ENCODE peak calls at places on chromosomes 13 and 19, in seven cellular contexts. Y, I, E, X, W, G and J are unnamed samples.

GRCh38 chr13:102948006-102948405 is 102.2 kb downstream of the ERCC5 start:
- DNase-seq in G (no peak), Y (no peak), I (peak; percentile 6), X (no peak), E (peak; percentile 56), W (peak; percentile 26), J (no peak)

GRCh38 chr13:21022056-21022693 is 39.2 kb downstream of the LATS2 start:
- DNase-seq in Y (no peak), G (no peak), I (no peak), W (no peak), X (no peak), E (no peak), J (no peak)

GRCh38 chr19:39846678-39847486 is 703 bp upstream of the FBL start:
- DNase-seq in E (no peak), X (no peak), W (no peak), Y (peak; percentile 21), I (no peak), G (no peak), J (no peak)

GRCh38 chr13:102610296-102610895 is 13.6 kb downstream of the TPP2 start:
- DNase-seq in G (no peak), Y (peak; percentile 53), E (no peak), X (no peak), W (no peak), I (no peak), J (no peak)

GRCh38 chr19:29492761-29493160 is 33.0 kb upstream of the VSTM2B start:
- DNase-seq in G (no peak), X (no peak), E (no peak), W (no peak), Y (no peak), I (no peak), J (no peak)

GRCh38 chr19:38019427-38019724 is 112.4 kb downstream of the SIPA1L3 start:
- DNase-seq in E (no peak), G (no peak), W (no peak), Y (no peak), X (no peak), I (no peak), J (no peak)

GRCh38 chr13:84630486-84630885 is 748.2 kb upstream of the SLITRK1 start:
- DNase-seq in X (no peak), W (no peak), Y (no peak), I (no peak), G (no peak), E (no peak), J (no peak)

GRCh38 chr19:17202249-17202648 is 12.9 kb upstream of the USE1 start:
- DNase-seq in X (no peak), G (no peak), W (no peak), I (no peak), Y (no peak), E (no peak), J (no peak)

GRCh38 chr13:75549262-75550158 is at the start of gene UCHL3:
- DNase-seq in X (peak; percentile 87), W (peak; percentile 97), I (peak; percentile 98), E (peak; percentile 98), Y (peak; percentile 98), G (peak; percentile 97), J (peak; percentile 94)

GRCh38 chr19:7505682-7506384 is 10.1 kb upstream of the ZNF358 start:
- DNase-seq in X (no peak), G (no peak), W (peak; percentile 63), I (peak; percentile 82), E (no peak), Y (peak; percentile 74), J (no peak)

GRCh38 chr19:903266-903797 is 9.7 kb downstream of the R3HDM4 start:
- DNase-seq in G (no peak), X (no peak), E (no peak), Y (no peak), W (no peak), I (peak; percentile 70), J (no peak)

GRCh38 chr13:112575680-112576079 is 12.3 kb downstream of the TUBGCP3 start:
- DNase-seq in I (peak; percentile 23), W (no peak), X (no peak), E (no peak), G (no peak), Y (no peak), J (no peak)

GRCh38 chr19:24002256-24002945 is 84.6 kb upstream of the ZNF254 start:
- DNase-seq in W (no peak), X (no peak), Y (no peak), I (no peak), E (no peak), G (no peak), J (no peak)

GRCh38 chr19:24000656-24001055 is 86.0 kb downstream of the ZNF726 start:
- DNase-seq in W (no peak), G (no peak), X (no peak), Y (no peak), E (no peak), I (no peak), J (no peak)

GRCh38 chr19:24004166-24004565 is 82.8 kb upstream of the ZNF254 start:
- DNase-seq in I (no peak), Y (no peak), X (no peak), G (no peak), W (no peak), E (no peak), J (no peak)

GRCh38 chr19:23999821-24000610 is 85.3 kb downstream of the ZNF726 start:
- DNase-seq in X (no peak), Y (no peak), W (no peak), E (no peak), G (no peak), I (no peak), J (no peak)

DNA sequence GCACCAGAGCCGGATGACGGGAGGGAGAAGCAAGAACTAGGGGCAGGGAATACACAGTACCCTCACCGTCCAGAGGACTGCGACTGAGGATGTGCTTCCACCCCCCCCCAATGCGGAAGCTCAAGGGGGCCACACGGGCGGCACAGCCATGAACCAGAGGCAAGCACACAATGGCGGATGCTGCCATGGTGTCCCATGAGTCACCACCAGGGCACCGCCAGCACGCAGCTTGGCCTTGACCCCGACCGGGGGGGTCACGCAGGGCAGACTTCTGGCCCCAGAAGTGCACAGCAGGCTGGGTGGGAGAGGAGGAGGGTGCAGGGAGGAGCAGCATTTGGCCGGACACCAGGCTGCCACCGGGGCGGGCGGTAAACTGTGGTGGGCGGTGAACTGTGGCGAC is 83.5 kb upstream of the ZNF254 start:
- DNase-seq in I (no peak), E (no peak), X (no peak), Y (no peak), G (no peak), W (no peak), J (no peak)
- H3K4me3 ChIP-seq in I (no peak overlapping the region), E (no peak overlapping the region), X (no peak overlapping the region), Y (no peak overlapping the region), G (no peak overlapping the region), W (no peak overlapping the region), J (no peak overlapping the region)

GRCh38 chr19:18340237-18340989 is at the start of gene PGPEP1:
- DNase-seq in Y (peak; percentile 83), W (peak; percentile 63), G (peak; percentile 89), I (peak; percentile 81), X (peak; percentile 40), E (peak; percentile 84), J (peak; percentile 74)
- TF ChIP-seq POLR2A in Y (peak; percentile 73), W (peak; percentile 73), G (no peak), I (peak; percentile 71), X (no peak), E (peak; percentile 50), J (peak; percentile 87)

DNA sequence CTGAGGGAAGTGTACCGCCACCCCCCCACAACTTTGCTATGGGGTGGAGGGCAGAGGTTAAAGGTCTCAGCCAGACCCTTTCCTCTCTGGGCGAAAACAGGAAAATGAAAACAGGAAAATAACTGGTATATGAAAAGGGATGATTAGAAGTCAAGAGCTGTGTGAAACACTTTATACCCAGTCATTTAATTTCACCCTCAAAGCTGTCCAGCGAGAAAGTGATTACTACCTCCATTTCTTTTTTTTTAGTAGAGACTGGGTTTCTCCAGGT is 575 bp upstream of the PHLDB3 start:
- DNase-seq in E (no peak), G (no peak), X (no peak), W (no peak), Y (no peak), I (no peak), J (no peak)
- H3K4me3 ChIP-seq in E (peak overlapping the region; percentile 71), G (no peak overlapping the region), X (no peak overlapping the region), W (no peak overlapping the region), Y (no peak overlapping the region), I (no peak overlapping the region), J (peak overlapping the region; percentile 92)

DNA sequence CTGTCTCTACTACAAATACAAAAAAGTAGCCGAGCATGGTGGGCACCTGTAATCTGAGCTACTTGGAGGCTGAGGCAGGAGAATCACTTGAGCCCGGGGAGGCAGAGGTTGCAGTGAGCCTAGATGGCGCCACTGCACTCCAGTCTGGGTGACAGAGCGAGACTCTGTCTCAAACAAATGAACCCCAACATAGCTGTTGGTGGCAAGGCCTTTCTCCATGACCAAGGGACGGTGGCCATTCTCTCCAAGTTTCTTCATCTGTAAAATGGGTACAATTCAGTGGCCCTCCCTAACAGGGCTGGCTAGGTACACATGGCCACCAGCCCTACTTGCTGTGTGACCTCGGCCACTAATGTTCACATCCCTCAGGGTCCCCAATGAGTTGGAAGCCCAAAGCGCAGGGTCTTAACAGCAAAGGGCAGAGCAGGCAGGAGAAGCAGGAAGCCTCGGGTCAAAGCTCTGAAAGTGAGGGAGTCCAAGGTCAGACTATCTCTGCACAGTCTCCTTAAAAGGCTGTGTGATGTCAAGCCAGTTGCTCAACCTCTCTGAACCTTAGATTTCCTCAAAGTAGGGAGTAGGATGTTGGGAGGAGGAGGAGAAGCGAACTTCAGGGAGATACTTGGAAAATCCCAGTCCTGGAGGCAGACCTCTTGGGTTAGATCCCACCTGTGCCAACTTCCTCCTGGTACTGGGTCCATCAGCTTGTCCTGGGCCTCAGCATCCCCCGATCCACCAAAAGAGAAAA is 2.7 kb downstream of the JUND start:
- DNase-seq in W (no peak), X (no peak), E (peak; percentile 70), I (peak; percentile 60), Y (peak; percentile 55), G (no peak), J (no peak)
- TF ChIP-seq POLR2A in W (no peak), X (no peak), E (no peak), I (peak; percentile 24), Y (peak; percentile 5), G (no peak), J (no peak)